ENCODE peak calls at places on chromosome 1, in eight cellular contexts. One of them, this sample, is unnamed.

GRCh38 chr1:178612261-178612660 is 99.4 kb downstream of the TEX35 start:
- DNase-seq in HCT116: no peak
- DNase-seq in Panc1: no peak
- DNase-seq in K562: no peak
- DNase-seq in stromal cell of bone marrow: no peak
- DNase-seq in T-helper 9 cell: no peak
- DNase-seq in frontal cortex: no peak
- DNase-seq in GF-D8: no peak
- DNase-seq in this sample: no peak

GRCh38 chr1:202599669-202600431 is 110.4 kb downstream of the SYT2 start:
- DNase-seq in Panc1: no peak
- DNase-seq in K562: peak
- DNase-seq in HCT116: peak
- DNase-seq in GF-D8: no peak
- DNase-seq in frontal cortex: peak
- DNase-seq in stromal cell of bone marrow: peak
- DNase-seq in T-helper 9 cell: no peak
- DNase-seq in this sample: no peak

GRCh38 chr1:164369698-164370365 is 189.2 kb upstream of the PBX1 start:
- DNase-seq in T-helper 9 cell: no peak
- DNase-seq in stromal cell of bone marrow: no peak
- DNase-seq in Panc1: no peak
- DNase-seq in K562: no peak
- DNase-seq in HCT116: no peak
- DNase-seq in frontal cortex: no peak
- DNase-seq in GF-D8: no peak
- DNase-seq in this sample: no peak

GRCh38 chr1:220342853-220343252 is 70.6 kb upstream of the RAB3GAP2 start:
- DNase-seq in Panc1: no peak
- DNase-seq in GF-D8: no peak
- DNase-seq in stromal cell of bone marrow: no peak
- DNase-seq in T-helper 9 cell: no peak
- DNase-seq in HCT116: no peak
- DNase-seq in K562: no peak
- DNase-seq in frontal cortex: no peak
- DNase-seq in this sample: no peak

GRCh38 chr1:156805766-156806511 is 10.7 kb downstream of the SH2D2A start:
- DNase-seq in K562: no peak
- DNase-seq in frontal cortex: no peak
- DNase-seq in HCT116: no peak
- DNase-seq in T-helper 9 cell: no peak
- DNase-seq in Panc1: no peak
- DNase-seq in GF-D8: no peak
- DNase-seq in stromal cell of bone marrow: peak
- DNase-seq in this sample: no peak

GRCh38 chr1:161440312-161440894 is 64.9 kb upstream of the FCGR2A start:
- DNase-seq in T-helper 9 cell: peak
- DNase-seq in frontal cortex: peak
- DNase-seq in K562: peak
- DNase-seq in GF-D8: no peak
- DNase-seq in stromal cell of bone marrow: no peak
- DNase-seq in HCT116: no peak
- DNase-seq in Panc1: no peak
- DNase-seq in this sample: peak

GRCh38 chr1:3504151-3504822 is 49.8 kb downstream of the ARHGEF16 start:
- DNase-seq in T-helper 9 cell: no peak
- DNase-seq in stromal cell of bone marrow: peak
- DNase-seq in GF-D8: no peak
- DNase-seq in HCT116: peak
- DNase-seq in Panc1: peak
- DNase-seq in frontal cortex: peak
- DNase-seq in K562: no peak
- DNase-seq in this sample: no peak

GRCh38 chr1:90317628-90318027 is 322.7 kb downstream of the ZNF326 start:
- DNase-seq in K562: no peak
- DNase-seq in T-helper 9 cell: no peak
- DNase-seq in GF-D8: no peak
- DNase-seq in HCT116: no peak
- DNase-seq in frontal cortex: no peak
- DNase-seq in Panc1: no peak
- DNase-seq in stromal cell of bone marrow: no peak
- DNase-seq in this sample: no peak

GRCh38 chr1:8350914-8351684 is 33.2 kb downstream of the SLC45A1 start:
- DNase-seq in GF-D8: no peak
- DNase-seq in Panc1: no peak
- DNase-seq in HCT116: no peak
- DNase-seq in frontal cortex: no peak
- DNase-seq in stromal cell of bone marrow: no peak
- DNase-seq in T-helper 9 cell: no peak
- DNase-seq in K562: no peak
- DNase-seq in this sample: no peak

GRCh38 chr1:157725214-157725577 is 24.6 kb upstream of the FCRL3 start:
- DNase-seq in HCT116: no peak
- DNase-seq in stromal cell of bone marrow: no peak
- DNase-seq in frontal cortex: no peak
- DNase-seq in Panc1: no peak
- DNase-seq in K562: no peak
- DNase-seq in GF-D8: no peak
- DNase-seq in T-helper 9 cell: no peak
- DNase-seq in this sample: no peak

GRCh38 chr1:24266398-24266941 is 52.7 kb upstream of the GRHL3 start:
- DNase-seq in frontal cortex: no peak
- DNase-seq in K562: peak
- DNase-seq in stromal cell of bone marrow: peak
- DNase-seq in HCT116: peak
- DNase-seq in T-helper 9 cell: no peak
- DNase-seq in Panc1: peak
- DNase-seq in GF-D8: no peak
- DNase-seq in this sample: no peak

GRCh38 chr1:234315091-234315541 is 58.1 kb upstream of the COA6 start:
- DNase-seq in HCT116: no peak
- DNase-seq in Panc1: peak
- DNase-seq in K562: no peak
- DNase-seq in frontal cortex: no peak
- DNase-seq in stromal cell of bone marrow: no peak
- DNase-seq in GF-D8: peak
- DNase-seq in T-helper 9 cell: no peak
- DNase-seq in this sample: no peak

GRCh38 chr1:12294076-12294475 is 64.2 kb downstream of the VPS13D start:
- DNase-seq in frontal cortex: no peak
- DNase-seq in HCT116: no peak
- DNase-seq in Panc1: no peak
- DNase-seq in stromal cell of bone marrow: no peak
- DNase-seq in T-helper 9 cell: no peak
- DNase-seq in GF-D8: no peak
- DNase-seq in K562: no peak
- DNase-seq in this sample: no peak

GRCh38 chr1:15961492-15961891 is 14.4 kb downstream of the ZBTB17 start:
- DNase-seq in frontal cortex: no peak
- DNase-seq in T-helper 9 cell: no peak
- DNase-seq in stromal cell of bone marrow: no peak
- DNase-seq in HCT116: no peak
- DNase-seq in K562: no peak
- DNase-seq in GF-D8: no peak
- DNase-seq in Panc1: no peak
- DNase-seq in this sample: no peak

GRCh38 chr1:116763787-116764465 is 9.7 kb downstream of the CD2 start:
- DNase-seq in stromal cell of bone marrow: no peak
- DNase-seq in T-helper 9 cell: no peak
- DNase-seq in GF-D8: no peak
- DNase-seq in Panc1: no peak
- DNase-seq in HCT116: peak
- DNase-seq in K562: peak
- DNase-seq in frontal cortex: no peak
- DNase-seq in this sample: no peak

GRCh38 chr1:87615917-87616316 is 287.2 kb downstream of the LMO4 start:
- DNase-seq in GF-D8: no peak
- DNase-seq in K562: no peak
- DNase-seq in frontal cortex: no peak
- DNase-seq in HCT116: no peak
- DNase-seq in Panc1: no peak
- DNase-seq in stromal cell of bone marrow: peak
- DNase-seq in T-helper 9 cell: no peak
- DNase-seq in this sample: no peak

GRCh38 chr1:48294656-48295055 is 72.1 kb downstream of the SLC5A9 start:
- DNase-seq in stromal cell of bone marrow: no peak
- DNase-seq in T-helper 9 cell: no peak
- DNase-seq in HCT116: no peak
- DNase-seq in frontal cortex: no peak
- DNase-seq in GF-D8: no peak
- DNase-seq in K562: no peak
- DNase-seq in Panc1: no peak
- DNase-seq in this sample: no peak

GRCh38 chr1:213988639-213989070 is 882 bp downstream of the PROX1 start:
- DNase-seq in GF-D8: no peak
- DNase-seq in K562: no peak
- DNase-seq in stromal cell of bone marrow: no peak
- DNase-seq in frontal cortex: no peak
- DNase-seq in Panc1: no peak
- DNase-seq in HCT116: no peak
- DNase-seq in T-helper 9 cell: no peak
- DNase-seq in this sample: no peak

GRCh38 chr1:94081566-94082344 is 39.2 kb downstream of the ABCA4 start:
- DNase-seq in Panc1: no peak
- DNase-seq in T-helper 9 cell: no peak
- DNase-seq in stromal cell of bone marrow: peak
- DNase-seq in GF-D8: no peak
- DNase-seq in frontal cortex: no peak
- DNase-seq in K562: no peak
- DNase-seq in HCT116: no peak
- DNase-seq in this sample: no peak

GRCh38 chr1:222331340-222331739 is 216.6 kb downstream of the HHIPL2 start:
- DNase-seq in T-helper 9 cell: no peak
- DNase-seq in Panc1: no peak
- DNase-seq in HCT116: no peak
- DNase-seq in stromal cell of bone marrow: peak
- DNase-seq in frontal cortex: no peak
- DNase-seq in K562: no peak
- DNase-seq in GF-D8: no peak
- DNase-seq in this sample: no peak

This sample was measured in CD8-positive, alpha-beta T cell.